ENCODE peak calls at places on chromosomes 7 and 10, in eight cellular contexts. K is tibial nerve; R is CD4-positive, CD25-positive, alpha-beta regulatory T cell; Z is A549; M is left ventricle myocardium inferior; C is heart right ventricle; I is lung; L is breast epithelium. W is an unnamed sample.

GRCh38 chr7:156173346-156173745 is 361.1 kb upstream of the SHH start:
- DNase-seq in K (no peak), R (no peak), Z (no peak), M (no peak), C (no peak), I (no peak), L (no peak), W (no peak)

GRCh38 chr10:112389147-112389822 is 15.4 kb downstream of the ACSL5 start:
- DNase-seq in K (no peak), R (peak; percentile 27), Z (peak; percentile 26), M (no peak), C (peak; percentile 35), I (peak; percentile 72), L (no peak), W (no peak)

GRCh38 chr10:73625004-73625883 is 16.0 kb downstream of the MYOZ1 start:
- DNase-seq in K (no peak), R (no peak), Z (peak; percentile 27), M (peak; percentile 30), C (no peak), I (no peak), L (no peak), W (no peak)

GRCh38 chr10:71729023-71729649 is 9.6 kb upstream of the C10orf105 start:
- DNase-seq in K (no peak), R (no peak), Z (peak; percentile 67), M (peak; percentile 77), C (peak; percentile 55), I (peak; percentile 53), L (peak; percentile 60), W (no peak)

GRCh38 chr10:128734734-128735133 is 608.5 kb upstream of the MKI67 start:
- DNase-seq in K (no peak), R (no peak), Z (no peak), M (no peak), C (no peak), I (no peak), L (no peak), W (no peak)

GRCh38 chr10:13340626-13341370 is 7.3 kb downstream of the SEPHS1 start:
- DNase-seq in K (no peak), R (peak; percentile 10), Z (no peak), M (no peak), C (no peak), I (no peak), L (no peak), W (peak; percentile 17)

GRCh38 chr7:50761722-50762121 is 21.0 kb downstream of the GRB10 start:
- DNase-seq in K (no peak), R (no peak), Z (no peak), M (no peak), C (no peak), I (no peak), L (no peak), W (no peak)

GRCh38 chr7:2864204-2864985 is 20.3 kb upstream of the GNA12 start:
- DNase-seq in K (no peak), R (no peak), Z (no peak), M (no peak), C (no peak), I (no peak), L (no peak), W (no peak)

GRCh38 chr7:139669106-139670061 is 108.4 kb downstream of the HIPK2 start:
- DNase-seq in K (no peak), R (no peak), Z (no peak), M (no peak), C (no peak), I (no peak), L (no peak), W (no peak)

GRCh38 chr7:44162785-44163395 is 21.8 kb upstream of the MYL7 start:
- DNase-seq in K (no peak), R (no peak), Z (no peak), M (no peak), C (no peak), I (no peak), L (peak; percentile 6), W (no peak)

GRCh38 chr10:77641788-77642397 is 4.3 kb upstream of the KCNMA1 start:
- DNase-seq in K (peak; percentile 65), R (peak; percentile 5), Z (peak; percentile 78), M (no peak), C (peak; percentile 66), I (peak; percentile 74), L (no peak), W (peak; percentile 37)

GRCh38 chr7:18693401-18693800 is 197.9 kb downstream of the HDAC9 start:
- DNase-seq in K (no peak), R (no peak), Z (peak; percentile 39), M (no peak), C (peak; percentile 9), I (no peak), L (no peak), W (no peak)

GRCh38 chr10:67943917-67944316 is 59.5 kb downstream of the SIRT1 start:
- DNase-seq in K (no peak), R (no peak), Z (no peak), M (no peak), C (no peak), I (no peak), L (no peak), W (no peak)

GRCh38 chr10:102421645-102422585 is 1.3 kb downstream of the FBXL15 start:
- DNase-seq in K (no peak), R (no peak), Z (no peak), M (no peak), C (no peak), I (peak; percentile 72), L (no peak), W (no peak)

GRCh38 chr10:58219875-58220274 is 47.8 kb downstream of the IPMK start:
- DNase-seq in K (no peak), R (no peak), Z (no peak), M (no peak), C (peak; percentile 6), I (no peak), L (no peak), W (no peak)

GRCh38 chr7:159083001-159083697 is 61.5 kb downstream of the VIPR2 start:
- DNase-seq in K (no peak), R (no peak), Z (no peak), M (no peak), C (no peak), I (no peak), L (peak; percentile 22), W (no peak)

GRCh38 chr7:92246363-92247101 is 758 bp downstream of the ANKIB1 start:
- DNase-seq in K (no peak), R (peak; percentile 6), Z (peak; percentile 14), M (no peak), C (no peak), I (no peak), L (no peak), W (peak; percentile 33)

GRCh38 chr7:98156700-98157099 is 50.0 kb downstream of the LMTK2 start:
- DNase-seq in K (no peak), R (no peak), Z (no peak), M (no peak), C (no peak), I (no peak), L (no peak), W (no peak)

GRCh38 chr10:61000769-61001730 is 57.1 kb upstream of the RHOBTB1 start:
- DNase-seq in K (no peak), R (no peak), Z (peak; percentile 61), M (no peak), C (no peak), I (no peak), L (peak; percentile 51), W (no peak)
- H3K4me3 ChIP-seq in K (peak overlapping the region; percentile 22), R (no peak overlapping the region), Z (peak overlapping the region; percentile 87), M (peak overlapping the region; percentile 60), C (peak overlapping the region; percentile 33), I (no peak overlapping the region), L (peak overlapping the region; percentile 57), W (no peak overlapping the region)

DNA sequence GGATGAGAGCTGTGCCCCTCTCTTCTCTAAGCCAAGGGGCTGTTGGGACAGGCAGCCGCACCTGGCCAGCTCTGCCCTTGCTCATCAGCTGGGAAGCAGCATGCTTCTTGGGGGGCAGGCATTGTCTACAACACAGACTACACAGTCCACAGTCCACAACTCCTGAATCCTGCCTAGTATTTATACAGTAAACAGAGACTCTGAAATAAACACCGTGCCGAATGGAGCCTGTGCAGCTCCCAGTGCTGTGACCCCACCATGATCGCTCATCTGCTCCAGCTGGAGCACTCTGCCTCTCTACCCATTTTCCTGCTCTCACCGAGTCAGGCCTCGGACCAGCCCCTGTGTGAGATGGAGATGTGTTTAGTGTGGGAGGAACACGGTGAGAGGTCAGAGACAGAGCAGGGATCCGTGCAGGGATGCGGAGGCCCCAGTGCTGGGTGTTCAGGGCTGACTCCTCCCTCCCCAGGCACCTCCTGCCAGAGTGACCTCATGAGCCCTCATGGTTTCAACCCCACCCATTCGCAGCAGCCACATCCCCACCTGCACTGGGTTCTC is 608.0 kb downstream of the DNAJB6 start:
- DNase-seq in K (no peak), R (no peak), Z (no peak), M (no peak), C (no peak), I (no peak), L (no peak), W (no peak)
- H3K9me3 ChIP-seq in K (no peaks in the 10 kb centered on the region), R (no peaks in the 10 kb centered on the region), Z (peaks cover 22% of the 10 kb centered on the region), M (peaks cover 25% of the 10 kb centered on the region), C (peaks cover 3% of the 10 kb centered on the region), I (no peaks in the 10 kb centered on the region), L (peaks cover 6% of the 10 kb centered on the region), W (no peaks in the 10 kb centered on the region)

DNA sequence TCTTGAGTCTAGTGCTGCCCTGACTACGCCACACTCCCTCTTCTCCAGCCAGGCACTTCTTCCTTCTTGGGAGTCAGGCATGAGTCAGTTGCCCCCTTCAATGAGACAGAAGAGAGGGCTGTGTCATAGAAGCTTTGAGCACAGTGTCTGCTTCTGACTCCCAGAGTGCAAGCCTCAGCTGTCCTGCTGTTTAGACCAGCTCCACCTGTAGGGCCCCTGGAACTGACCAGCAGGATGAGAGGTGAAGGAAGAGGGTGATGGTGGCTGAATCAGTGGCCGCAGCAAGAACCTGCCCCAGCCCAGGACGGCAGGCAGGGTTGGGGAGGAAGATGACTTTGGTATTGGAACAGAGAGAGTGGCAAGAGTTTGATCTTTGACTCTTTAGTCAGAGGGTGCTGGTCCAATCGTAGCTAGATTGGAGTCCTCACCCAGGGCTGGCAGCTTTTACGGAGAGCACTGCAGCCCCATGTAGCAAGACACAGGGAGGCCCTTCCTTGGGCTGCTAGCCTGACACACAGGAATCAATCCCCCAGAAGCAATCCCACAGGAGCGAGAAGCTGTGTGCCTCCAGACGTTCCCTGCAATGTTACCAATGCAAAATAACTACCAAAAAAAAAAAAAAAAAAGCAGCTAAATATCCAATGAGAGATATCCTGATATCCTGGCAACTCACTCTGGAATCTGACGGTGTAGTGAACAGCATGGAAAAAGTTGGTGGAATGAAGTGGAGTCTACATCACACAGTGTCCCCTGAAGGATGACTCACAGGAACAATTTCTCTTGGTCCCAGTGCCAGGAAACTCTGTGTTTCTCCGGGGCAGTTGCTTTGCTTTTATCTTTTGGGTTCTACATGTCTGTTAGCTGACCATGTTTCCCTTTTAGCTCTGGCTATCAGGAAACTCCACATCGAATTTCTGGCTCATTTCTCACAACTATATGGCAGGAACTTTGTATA is 6.9 kb downstream of the C10orf62 start:
- DNase-seq in K (no peak), R (no peak), Z (peak; percentile 73), M (no peak), C (peak; percentile 79), I (peak; percentile 43), L (no peak), W (no peak)
- H3K27ac ChIP-seq in K (peak overlapping the region; percentile 74), R (no peak overlapping the region), Z (peak overlapping the region; percentile 76), M (peak overlapping the region; percentile 93), C (peak overlapping the region; percentile 94), I (peak overlapping the region; percentile 87), L (peak overlapping the region; percentile 64), W (no peak overlapping the region)

DNA sequence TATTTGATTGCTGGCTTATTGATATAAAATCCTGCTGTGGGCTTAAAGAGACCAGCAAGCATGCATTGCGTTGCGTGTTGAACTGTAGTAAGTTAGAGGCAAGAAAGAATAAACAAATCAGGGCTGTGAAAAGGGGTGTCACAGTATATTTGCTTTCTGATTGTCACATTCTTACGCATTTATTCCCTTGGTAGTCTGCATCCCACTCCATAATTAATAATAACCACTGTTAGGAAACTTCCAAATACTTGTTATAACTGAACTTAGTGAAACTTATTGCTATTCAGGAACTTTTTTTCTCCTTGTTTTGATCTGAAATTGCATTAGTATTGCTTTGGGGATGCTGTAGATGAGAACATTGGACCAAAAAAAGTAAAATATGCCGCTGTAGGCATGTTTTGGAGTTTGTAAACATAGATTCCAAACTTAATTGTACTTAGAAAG is 1.7 kb downstream of the PPP1R9A start:
- DNase-seq in K (no peak), R (no peak), Z (peak; percentile 5), M (no peak), C (no peak), I (no peak), L (no peak), W (no peak)
- H3K4me3 ChIP-seq in K (peak overlapping the region; percentile 65), R (no peak overlapping the region), Z (peak overlapping the region; percentile 86), M (peak overlapping the region; percentile 74), C (peak overlapping the region; percentile 55), I (no peak overlapping the region), L (peak overlapping the region; percentile 67), W (no peak overlapping the region)

W was measured in CD8-positive, alpha-beta T cell.